ENCODE peak calls at places on chromosomes 3 and 15, in five cellular contexts. R is WTC11; C is NCI-H1436; X is mucosa of descending colon; E is stimulated activated CD8-positive, alpha-beta memory T cell treated with anti-CD3 and anti-CD28 coated beads, Interleukin-4, amount 100 ng/mL, for 4 hours. B is an unnamed sample.

GRCh38 chr3:38141173-38141951 is 2.9 kb downstream of the MYD88 start:
- DNase-seq in R (no peak), C (no peak), X (peak), E (no peak), B (no peak)

GRCh38 chr3:128804017-128804816 is 75.2 kb upstream of the ACAD9 start:
- DNase-seq in R (no peak), C (no peak), X (peak), E (peak), B (no peak)

GRCh38 chr3:72259755-72260589 is 475.0 kb upstream of the PROK2 start:
- DNase-seq in R (no peak), C (no peak), X (no peak), E (no peak), B (no peak)

GRCh38 chr3:31166249-31166885 is 271.9 kb upstream of the GADL1 start:
- DNase-seq in R (no peak), C (no peak), X (peak), E (no peak), B (no peak)

GRCh38 chr3:27146786-27147185 is 222.4 kb downstream of the NEK10 start:
- DNase-seq in R (no peak), C (no peak), X (no peak), E (no peak), B (no peak)

GRCh38 chr15:49421991-49422390 is 1.1 kb upstream of the FGF7 start:
- DNase-seq in R (peak), C (peak), X (peak), E (no peak), B (peak)

GRCh38 chr15:24962880-24963279 is 8.1 kb downstream of the SNRPN start:
- DNase-seq in R (no peak), C (no peak), X (no peak), E (no peak), B (no peak)

GRCh38 chr3:97232635-97233034 is 418.2 kb downstream of the EPHA6 start:
- DNase-seq in R (no peak), C (peak), X (peak), E (no peak), B (peak)

GRCh38 chr3:106249159-106249558 is 380.3 kb upstream of the CBLB start:
- DNase-seq in R (no peak), C (no peak), X (no peak), E (no peak), B (no peak)

GRCh38 chr3:133040696-133041523 is 2.7 kb downstream of the TMEM108 start:
- DNase-seq in R (peak), C (peak), X (peak), E (no peak), B (peak)

GRCh38 chr15:68205949-68206539 is 912 bp upstream of the CALML4 start:
- DNase-seq in R (peak), C (no peak), X (peak), E (no peak), B (no peak)

GRCh38 chr3:76024640-76025039 is 239.3 kb upstream of the ZNF717 start:
- DNase-seq in R (no peak), C (no peak), X (no peak), E (no peak), B (peak)

GRCh38 chr3:65831733-65832425 is 206.8 kb downstream of the MAGI1 start:
- DNase-seq in R (no peak), C (no peak), X (no peak), E (no peak), B (no peak)

GRCh38 chr3:30643763-30644462 is 37.5 kb downstream of the TGFBR2 start:
- DNase-seq in R (no peak), C (no peak), X (peak), E (no peak), B (no peak)

GRCh38 chr3:83460051-83460450 is 1498.7 kb upstream of the CADM2 start:
- DNase-seq in R (no peak), C (no peak), X (no peak), E (no peak), B (no peak)

GRCh38 chr3:142645236-142645793 is 49.1 kb downstream of the PLS1 start:
- DNase-seq in R (no peak), C (no peak), X (no peak), E (no peak), B (peak)